ENCODE peak calls at places on chromosome 9, in four cellular contexts. Z, B, S and H are unnamed samples.

GRCh38 chr9:132651259-132651658 is 18.5 kb downstream of the DDX31 start:
- DNase-seq in Z (no peak), S (peak), B (peak), H (peak)

GRCh38 chr9:84500859-84501258 is 160.3 kb upstream of the SLC28A3 start:
- DNase-seq in S (no peak), Z (no peak), B (no peak), H (no peak)

GRCh38 chr9:122816163-122816867 is 12.1 kb downstream of the PDCL start:
- DNase-seq in B (no peak), Z (no peak), S (no peak), H (no peak)

GRCh38 chr9:81894891-81895290 is 33.3 kb upstream of the SPATA31D4 start:
- DNase-seq in S (no peak), B (no peak), Z (no peak), H (no peak)

GRCh38 chr9:99623780-99624364 is 197.8 kb upstream of the NR4A3 start:
- DNase-seq in S (no peak), Z (no peak), B (no peak), H (no peak)

GRCh38 chr9:100455470-100455869 is 17.5 kb upstream of the TMEFF1 start:
- DNase-seq in Z (no peak), B (peak), S (peak), H (no peak)

GRCh38 chr9:18906656-18907395 is 126.2 kb downstream of the SAXO1 start:
- DNase-seq in S (peak), B (peak), Z (no peak), H (peak)

GRCh38 chr9:125525846-125526619 is 181.0 kb downstream of the MAPKAP1 start:
- DNase-seq in S (peak), B (peak), Z (no peak), H (peak)

GRCh38 chr9:125746774-125747052 is 460 bp upstream of the PBX3 start:
- DNase-seq in B (no peak), Z (no peak), S (no peak), H (no peak)

GRCh38 chr9:123370526-123371227 is 14.7 kb downstream of the CRB2 start:
- DNase-seq in Z (no peak), B (no peak), S (no peak), H (no peak)